ENCODE peak calls at places on chromosome 20, in six cellular contexts. L, M, B, O, D and F are unnamed samples.

GRCh38 chr20:36644032-36644712 is 1.8 kb downstream of the SLA2 start:
- DNase-seq in D (no peak), B (no peak), O (no peak), M (peak; percentile 62), L (no peak), F (no peak)

GRCh38 chr20:55882922-55883321 is 122.4 kb downstream of the CBLN4 start:
- DNase-seq in D (no peak), M (no peak), L (no peak), O (no peak), B (no peak), F (no peak)

GRCh38 chr20:31608256-31608980 is 3.3 kb downstream of the ID1 start:
- DNase-seq in B (peak; percentile 84), M (no peak), D (peak; percentile 70), L (peak; percentile 45), O (no peak), F (peak; percentile 9)

GRCh38 chr20:33120934-33121333 is 41.5 kb downstream of the BPIFB4 start:
- DNase-seq in O (no peak), L (no peak), D (no peak), B (no peak), M (no peak), F (no peak)

GRCh38 chr20:57218489-57218888 is 48.0 kb downstream of the BMP7 start:
- DNase-seq in B (peak; percentile 2), M (no peak), D (no peak), O (no peak), L (no peak), F (no peak)

GRCh38 chr20:982754-983153 is 19.4 kb downstream of the RSPO4 start:
- DNase-seq in D (no peak), O (no peak), M (no peak), B (no peak), L (no peak), F (no peak)

GRCh38 chr20:39108746-39109145 is 146.6 kb downstream of the DHX35 start:
- DNase-seq in O (no peak), B (no peak), D (peak; percentile 40), L (peak; percentile 52), M (no peak), F (no peak)

GRCh38 chr20:41255655-41256054 is 61.9 kb downstream of the ZHX3 start:
- DNase-seq in B (no peak), D (no peak), O (no peak), L (no peak), M (no peak), F (no peak)

GRCh38 chr20:1281279-1282057 is 15.4 kb downstream of the SNPH start:
- DNase-seq in D (no peak), L (no peak), B (no peak), M (no peak), O (no peak), F (no peak)

GRCh38 chr20:57736738-57737347 is 27.0 kb upstream of the PMEPA1 start:
- DNase-seq in B (peak; percentile 38), D (no peak), M (no peak), O (no peak), L (no peak), F (no peak)

DNA sequence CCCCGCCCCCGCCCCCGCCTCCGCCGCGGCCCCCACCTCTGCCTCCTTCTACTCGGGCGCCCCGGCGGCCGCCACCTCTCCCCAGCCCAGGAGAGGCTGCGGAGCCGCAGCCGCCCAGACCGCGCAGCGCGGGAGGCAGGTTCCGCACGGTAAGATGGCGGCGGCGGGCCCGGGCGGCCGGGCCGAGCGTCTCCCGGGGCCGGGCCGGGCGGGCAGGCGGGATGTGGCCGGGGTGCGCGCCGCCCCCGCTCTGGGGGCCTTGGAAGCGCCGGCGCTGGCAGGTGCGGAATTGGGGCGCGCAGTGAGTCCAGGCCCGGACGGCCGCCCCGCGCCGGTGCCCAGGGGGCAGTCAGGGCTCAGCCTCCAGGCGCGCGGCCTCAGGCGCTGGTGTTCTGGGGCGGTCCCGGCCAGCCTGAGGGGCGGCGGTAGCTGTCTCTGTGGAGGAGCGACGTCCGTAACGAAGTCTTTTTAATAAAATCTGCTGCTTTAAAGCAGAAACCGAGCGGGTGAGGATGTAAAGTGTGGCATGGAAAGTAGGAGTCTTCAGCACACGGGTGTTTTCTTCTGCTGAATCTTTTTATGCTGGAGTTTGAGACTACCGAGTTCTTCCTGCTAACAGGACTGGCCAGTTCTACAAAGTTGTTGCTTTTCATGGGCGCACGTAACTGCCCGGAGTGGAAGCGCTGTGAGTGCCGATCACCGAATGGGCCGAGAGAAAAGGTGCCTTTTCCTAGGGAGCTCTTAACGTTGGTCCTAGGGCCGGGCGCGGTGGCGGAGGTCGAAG is at the start of gene GID8:
- DNase-seq in D (peak; percentile 39), L (peak; percentile 25), O (no peak), B (peak; percentile 76), M (peak; percentile 52), F (no peak)
- TF ChIP-seq CTCF in D (no peak), L (no peak), O (no peak), B (no peak), M (peak; percentile 1), F (no peak)

GRCh38 chr20:17494201-17494600 is 37.0 kb downstream of the BFSP1 start:
- DNase-seq in M (no peak), D (no peak), B (no peak), L (no peak), O (no peak), F (no peak)
- TF ChIP-seq CTCF in M (no peak), D (no peak), B (no peak), L (no peak), O (no peak), F (no peak)

GRCh38 chr20:18197382-18198070 is 59.9 kb downstream of the KAT14 start:
- DNase-seq in L (no peak), B (no peak), D (peak; percentile 96), O (no peak), M (no peak), F (no peak)
- TF ChIP-seq CTCF in L (no peak), B (no peak), D (peak; percentile 30), O (no peak), M (no peak), F (no peak)

DNA sequence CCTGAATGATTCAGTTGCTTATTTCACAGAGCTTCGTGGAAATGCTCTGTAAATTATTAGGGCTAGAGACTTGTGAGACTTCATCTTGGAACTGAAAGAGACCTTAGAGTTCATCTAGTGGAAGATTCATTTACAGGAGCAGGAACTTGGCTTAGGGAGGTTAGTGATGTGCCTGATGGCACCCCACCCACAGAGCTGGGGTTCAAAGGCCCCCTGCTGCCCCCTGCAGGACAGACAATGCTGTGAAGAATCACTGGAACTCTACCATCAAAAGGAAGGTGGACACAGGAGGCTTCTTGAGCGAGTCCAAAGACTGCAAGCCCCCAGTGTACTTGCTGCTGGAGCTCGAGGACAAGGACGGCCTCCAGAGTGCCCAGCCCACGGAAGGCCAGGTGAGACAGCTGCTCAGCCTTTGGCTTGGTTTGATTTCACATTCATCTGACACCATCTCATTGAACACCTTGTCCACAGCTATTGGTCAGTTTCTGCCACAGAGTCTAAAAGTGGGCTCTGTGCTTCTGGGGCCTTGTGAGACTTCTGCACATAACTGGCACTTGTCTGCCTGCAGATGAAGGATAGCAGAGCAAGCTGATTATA is 25.1 kb downstream of the MYBL2 start:
- DNase-seq in M (peak; percentile 65), B (no peak), D (peak; percentile 31), O (peak; percentile 36), L (peak; percentile 25), F (peak; percentile 74)
- TF ChIP-seq CTCF in M (peak; percentile 74), B (peak; percentile 26), D (peak; percentile 66), O (peak; percentile 80), L (peak; percentile 86), F (peak; percentile 58)

DNA sequence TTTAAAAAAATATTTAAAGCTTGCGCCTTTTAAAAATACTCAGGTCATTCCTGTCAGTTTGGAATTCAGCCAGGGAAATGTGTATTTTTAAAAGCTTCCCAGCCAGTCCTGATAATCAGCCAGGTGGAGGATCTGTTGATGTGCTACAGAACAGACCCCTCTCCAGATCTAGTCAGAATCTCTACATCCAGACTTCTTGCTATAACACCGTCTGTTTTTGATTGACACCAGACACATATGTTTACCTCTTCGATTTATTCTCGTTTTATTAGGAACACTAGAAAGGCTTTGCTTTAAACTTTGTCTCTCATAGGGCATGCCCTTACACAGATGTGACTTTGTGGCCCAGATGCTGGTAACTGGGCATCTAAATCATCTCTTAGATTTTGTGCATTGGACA is 11.7 kb downstream of the PARD6B start:
- DNase-seq in D (no peak), B (no peak), L (no peak), O (no peak), M (no peak), F (no peak)
- TF ChIP-seq CTCF in D (no peak), B (no peak), L (no peak), O (no peak), M (no peak), F (no peak)

DNA sequence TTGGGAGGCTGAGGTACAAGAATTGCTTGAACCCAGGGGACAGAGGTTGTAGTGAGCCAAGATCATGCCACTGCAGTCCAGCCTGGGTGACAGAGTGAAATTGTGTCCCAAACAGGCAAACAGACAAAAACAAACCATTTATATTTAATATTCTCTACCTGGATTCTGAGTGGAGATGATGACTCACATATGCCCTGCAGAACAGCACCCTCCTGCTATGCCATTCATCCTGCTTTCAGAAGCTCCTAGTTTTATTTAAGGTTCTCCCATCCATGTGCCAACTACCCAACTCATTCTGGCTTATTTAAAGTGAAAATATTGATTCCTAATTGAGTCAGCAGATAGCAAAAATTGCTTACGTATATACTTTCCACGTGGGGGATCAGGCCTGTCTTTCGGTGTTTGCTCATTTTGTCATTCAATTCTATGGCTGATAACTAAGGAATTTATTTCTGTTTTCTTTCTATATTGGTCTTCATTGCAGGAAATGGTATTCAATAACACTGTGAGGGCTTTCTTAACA is 459.1 kb upstream of the JAG1 start:
- DNase-seq in L (no peak), D (peak; percentile 50), O (no peak), M (no peak), B (no peak), F (no peak)
- TF ChIP-seq CTCF in L (no peak), D (no peak), O (no peak), M (no peak), B (no peak), F (no peak)

GRCh38 chr20:19351542-19351941 is 139.1 kb downstream of the SLC24A3 start:
- DNase-seq in O (no peak), L (no peak), M (no peak), D (no peak), B (no peak), F (no peak)
- TF ChIP-seq CTCF in O (no peak), L (no peak), M (no peak), D (no peak), B (no peak), F (no peak)